ENCODE peak calls at places on chromosomes 4 and X, in eight cellular contexts. D is left cardiac atrium; H is NCI-H2029; O is stimulated activated CD4-positive, alpha-beta T cell treated with anti-CD3 and anti-CD28 coated beads, Interleukin-4, amount 100 ng/mL, for 48 hours; P is anterior cingulate cortex; I is cerebellum; Z is GOT3; E is keratinocyte. Y is an unnamed sample.

GRCh38 chr4:7514789-7515188 is 80.1 kb upstream of the PSAPL1 start:
- DNase-seq in E (no peak), D (no peak), I (no peak), H (no peak), O (no peak), Z (no peak), P (no peak), Y (no peak)

GRCh38 chrX:1593286-1594271 is 2.2 kb downstream of the AKAP17A start:
- DNase-seq in H (no peak), P (no peak), O (no peak), D (no peak), E (no peak), I (no peak), Z (no peak), Y (no peak)

GRCh38 chr4:87849612-87850011 is 16.8 kb downstream of the MEPE start:
- DNase-seq in Z (no peak), P (no peak), E (no peak), D (no peak), H (no peak), I (no peak), O (no peak), Y (no peak)

GRCh38 chr4:78776031-78776728 is at the start of gene BMP2K:
- DNase-seq in H (peak), I (peak), D (peak), O (peak), E (no peak), P (peak), Z (peak), Y (peak)

GRCh38 chr4:62901101-62901500 is 1508.1 kb downstream of the TECRL start:
- DNase-seq in I (no peak), O (no peak), P (no peak), E (no peak), D (no peak), Z (no peak), H (no peak), Y (no peak)

GRCh38 chr4:157014621-157015591 is 43.3 kb upstream of the PDGFC start:
- DNase-seq in O (no peak), D (no peak), Z (no peak), I (no peak), H (no peak), P (no peak), E (no peak), Y (no peak)

GRCh38 chr4:85707591-85707990 is 232.6 kb downstream of the ARHGAP24 start:
- DNase-seq in Z (no peak), E (no peak), O (no peak), P (no peak), D (no peak), I (no peak), H (no peak), Y (no peak)

GRCh38 chr4:87188932-87189331 is 31.5 kb downstream of the KLHL8 start:
- DNase-seq in Z (no peak), P (no peak), I (no peak), O (no peak), E (no peak), H (no peak), D (no peak), Y (no peak)

GRCh38 chrX:101394372-101394771 is 3.6 kb downstream of the RPL36A start:
- DNase-seq in Z (no peak), P (no peak), O (no peak), I (no peak), H (no peak), D (no peak), E (no peak), Y (no peak)

GRCh38 chr4:105894570-105895323 is 524 bp upstream of the NPNT start:
- DNase-seq in E (no peak), H (peak), D (no peak), P (no peak), I (peak), Z (no peak), O (no peak), Y (no peak)

GRCh38 chr4:81260443-81261102 is 45.6 kb upstream of the PRKG2 start:
- DNase-seq in H (no peak), I (no peak), P (no peak), O (no peak), Z (no peak), D (no peak), E (no peak), Y (no peak)

GRCh38 chr4:42309571-42310260 is 87.6 kb upstream of the SHISA3 start:
- DNase-seq in O (no peak), I (no peak), Z (no peak), E (no peak), H (no peak), P (no peak), D (no peak), Y (no peak)

GRCh38 chrX:29687687-29688086 is 527.7 kb upstream of the MAGEB2 start:
- DNase-seq in D (no peak), E (no peak), P (no peak), Z (no peak), H (no peak), I (no peak), O (no peak), Y (no peak)

GRCh38 chr4:14233126-14233525 is 605.6 kb upstream of the BOD1L1 start:
- DNase-seq in I (no peak), E (no peak), P (no peak), Z (no peak), H (no peak), O (no peak), D (no peak), Y (no peak)

GRCh38 chrX:45344597-45344996 is 143.9 kb upstream of the DIPK2B start:
- DNase-seq in E (no peak), Z (no peak), H (no peak), I (no peak), P (no peak), D (no peak), O (no peak), Y (no peak)

GRCh38 chr4:80016506-80016905 is 56.5 kb downstream of the ANTXR2 start:
- DNase-seq in E (no peak), Z (no peak), O (no peak), H (no peak), P (no peak), D (no peak), I (no peak), Y (no peak)

GRCh38 chrX:17459008-17459407 is 84.0 kb downstream of the NHS start:
- DNase-seq in O (no peak), E (peak), P (no peak), I (peak), Z (no peak), H (peak), D (peak), Y (no peak)

GRCh38 chr4:62528874-62529273 is 1328.7 kb downstream of the ADGRL3 start:
- DNase-seq in E (no peak), D (no peak), H (no peak), Z (no peak), P (no peak), O (no peak), I (no peak), Y (no peak)

GRCh38 chrX:1673337-1673736 is 58.5 kb downstream of the ASMT start:
- DNase-seq in D (no peak), E (no peak), P (no peak), I (no peak), Z (no peak), H (no peak), O (no peak), Y (no peak)

GRCh38 chrX:135295238-135295943 is 13.9 kb upstream of the ETDC start:
- DNase-seq in I (peak), D (peak), P (peak), Z (no peak), H (peak), E (no peak), O (peak), Y (peak)

GRCh38 chr4:185587444-185588161 is 52.3 kb upstream of the PDLIM3 start:
- DNase-seq in O (peak), E (no peak), Z (no peak), D (no peak), P (no peak), H (no peak), I (peak), Y (no peak)

GRCh38 chrX:150848914-150849365 is 49.5 kb downstream of the CD99L2 start:
- DNase-seq in D (no peak), O (no peak), I (no peak), H (peak), Z (no peak), E (no peak), P (no peak), Y (no peak)

GRCh38 chrX:739611-740010 is 109.0 kb downstream of the SHOX start:
- DNase-seq in Z (no peak), E (no peak), O (no peak), D (no peak), P (no peak), I (no peak), H (no peak), Y (no peak)

GRCh38 chrX:153411255-153411987 is at the start of gene ZFP92:
- DNase-seq in O (peak), P (peak), D (peak), Z (no peak), I (peak), H (no peak), E (no peak), Y (peak)

Y was measured in heart left ventricle.